ENCODE peak calls at places on chromosomes 16 and 17, in five cellular contexts. R is fibroblast of the aortic adventitia, Q is T-helper 1 cell, D is globus pallidus, C is IMR-90. U is an unnamed sample.

GRCh38 chr17:46811978-46812583 is 6.4 kb downstream of the WNT3 start:
- DNase-seq in Q (no peak), R (peak; percentile 43), D (no peak), C (peak; percentile 55), U (no peak)

GRCh38 chr16:67697813-67698212 is 21.3 kb downstream of the GFOD2 start:
- DNase-seq in C (no peak), R (no peak), D (no peak), Q (no peak), U (no peak)

GRCh38 chr16:83772806-83773205 is 35.0 kb upstream of the HSBP1 start:
- DNase-seq in D (peak; percentile 97), Q (no peak), C (no peak), R (no peak), U (peak; percentile 90)

GRCh38 chr17:39099686-39100293 is 51.6 kb downstream of the PLXDC1 start:
- DNase-seq in R (peak; percentile 88), C (peak; percentile 62), D (no peak), Q (no peak), U (no peak)

GRCh38 chr16:81863630-81864352 is 84.7 kb downstream of the PLCG2 start:
- DNase-seq in R (no peak), D (no peak), C (no peak), Q (no peak), U (no peak)

GRCh38 chr16:67667434-67667816 is 811 bp downstream of the C16orf86 start:
- DNase-seq in Q (no peak), D (no peak), C (no peak), R (no peak), U (no peak)

GRCh38 chr17:1648582-1649115 is 1.0 kb downstream of the RILP start:
- DNase-seq in C (peak; percentile 94), Q (peak; percentile 91), R (peak; percentile 96), D (peak; percentile 96), U (peak; percentile 97)

GRCh38 chr17:61875804-61876203 is 12.5 kb upstream of the BRIP1 start:
- DNase-seq in R (no peak), Q (no peak), C (no peak), D (no peak), U (no peak)

GRCh38 chr16:59604331-59604730 is 870.2 kb upstream of the GOT2 start:
- DNase-seq in Q (no peak), R (no peak), D (no peak), C (peak; percentile 4), U (no peak)

GRCh38 chr16:89922884-89923639 is at the start of gene TUBB3:
- DNase-seq in Q (no peak), R (peak; percentile 77), C (peak; percentile 77), D (peak; percentile 53), U (peak; percentile 83)

GRCh38 chr16:50641818-50642187 is 39.3 kb downstream of the SNX20 start:
- DNase-seq in C (no peak), D (no peak), Q (no peak), R (no peak), U (no peak)

GRCh38 chr16:10065014-10065413 is 117.2 kb downstream of the GRIN2A start:
- DNase-seq in C (no peak), R (no peak), D (no peak), Q (no peak), U (no peak)

GRCh38 chr16:80347900-80348299 is 192.9 kb upstream of the DYNLRB2 start:
- DNase-seq in Q (no peak), D (peak; percentile 37), C (no peak), R (peak; percentile 7), U (peak; percentile 69)

GRCh38 chr17:7844292-7845154 is 10.3 kb upstream of the TMEM88 start:
- DNase-seq in Q (peak; percentile 81), D (peak; percentile 97), C (peak; percentile 94), R (peak; percentile 95), U (peak; percentile 98)

GRCh38 chr16:82535262-82535661 is 91.5 kb upstream of the CDH13 start:
- DNase-seq in D (no peak), Q (no peak), R (no peak), C (no peak), U (no peak)

GRCh38 chr17:17782425-17783120 is 54.2 kb downstream of the SREBF1 start:
- DNase-seq in R (no peak), Q (no peak), D (no peak), C (no peak), U (no peak)

GRCh38 chr16:66924527-66925321 is 611 bp downstream of the RRAD start:
- DNase-seq in C (no peak), Q (no peak), D (no peak), R (no peak), U (no peak)

GRCh38 chr16:59400830-59401229 is 666.7 kb upstream of the GOT2 start:
- DNase-seq in D (no peak), C (no peak), R (no peak), Q (no peak), U (no peak)

GRCh38 chr17:266701-267656 is 85.5 kb upstream of the DOC2B start:
- DNase-seq in C (no peak), Q (no peak), R (peak; percentile 5), D (peak; percentile 60), U (peak; percentile 52)

GRCh38 chr17:75604034-75604695 is 16.6 kb downstream of the MYO15B start:
- DNase-seq in Q (no peak), C (no peak), D (no peak), R (peak; percentile 7), U (no peak)

GRCh38 chr16:85387171-85387507 is 226.0 kb upstream of the GSE1 start:
- DNase-seq in Q (no peak), C (no peak), D (no peak), R (no peak), U (no peak)

GRCh38 chr16:85238233-85238647 is 126.0 kb upstream of the CIBAR2 start:
- DNase-seq in R (peak; percentile 93), Q (no peak), D (peak; percentile 29), C (peak; percentile 95), U (peak; percentile 66)

GRCh38 chr17:17055286-17056166 is 13.3 kb downstream of the MPRIP start:
- DNase-seq in D (no peak), Q (no peak), R (no peak), C (no peak), U (no peak)

U was measured in Ammon's horn.